ENCODE peak calls at places on chromosome 10, in nine cellular contexts. Y is astrocyte, M is fibroblast of lung, E is pancreas, F is suprapubic skin, H is Panc1, Q is spleen, R is SK-N-SH, G is tibial nerve. A is an unnamed sample.

GRCh38 chr10:113945075-113945686 is 90.7 kb downstream of the NHLRC2 start:
- DNase-seq in H (no peak), F (no peak), G (no peak), Q (no peak), R (no peak), Y (peak; percentile 68), M (peak; percentile 80), E (no peak), A (no peak)

GRCh38 chr10:116621934-116622655 is 1.3 kb downstream of the PNLIPRP2 start:
- DNase-seq in M (no peak), R (no peak), Q (no peak), E (no peak), F (no peak), H (no peak), Y (no peak), G (no peak), A (no peak)

GRCh38 chr10:5692476-5693358 is 8.1 kb downstream of the TASOR2 start:
- DNase-seq in H (no peak), Q (peak; percentile 91), F (no peak), M (peak; percentile 50), E (peak; percentile 68), G (no peak), Y (peak; percentile 23), R (peak; percentile 75), A (peak; percentile 31)

GRCh38 chr10:124997246-124997790 is 55.4 kb downstream of the ZRANB1 start:
- DNase-seq in H (no peak), Y (no peak), Q (no peak), F (no peak), R (no peak), G (no peak), E (no peak), M (no peak), A (no peak)

GRCh38 chr10:93591065-93591808 is 9.8 kb downstream of the RBP4 start:
- DNase-seq in Q (no peak), Y (no peak), G (no peak), H (no peak), M (no peak), R (no peak), F (no peak), E (no peak), A (no peak)

GRCh38 chr10:79608505-79609375 is 2.0 kb upstream of the SFTPA1 start:
- DNase-seq in M (peak; percentile 3), H (no peak), E (peak; percentile 73), Q (no peak), Y (peak; percentile 0), R (peak; percentile 66), G (peak; percentile 8), F (no peak), A (peak; percentile 10)

GRCh38 chr10:98272690-98273453 is 4.9 kb upstream of the LOXL4 start:
- DNase-seq in M (no peak), E (no peak), Q (no peak), G (no peak), F (no peak), R (no peak), Y (no peak), H (no peak), A (no peak)

GRCh38 chr10:120975072-120975910 is 124.1 kb downstream of the WDR11 start:
- DNase-seq in Q (no peak), E (no peak), H (no peak), G (no peak), F (no peak), M (no peak), Y (no peak), R (no peak), A (no peak)

GRCh38 chr10:59895629-59896116 is 10.7 kb downstream of the CCDC6 start:
- DNase-seq in F (no peak), R (peak; percentile 20), Q (no peak), G (no peak), E (no peak), H (no peak), Y (peak; percentile 11), M (peak; percentile 36), A (no peak)

GRCh38 chr10:127694580-127695193 is 42.3 kb upstream of the FOXI2 start:
- DNase-seq in H (no peak), R (peak; percentile 65), G (no peak), E (no peak), Q (no peak), M (no peak), Y (no peak), F (no peak), A (no peak)

GRCh38 chr10:122307669-122308486 is 36.8 kb downstream of the BTBD16 start:
- DNase-seq in Y (peak; percentile 99), E (peak; percentile 78), M (peak; percentile 99), R (no peak), F (peak; percentile 76), G (peak; percentile 66), H (peak; percentile 95), Q (no peak), A (peak; percentile 84)

GRCh38 chr10:62130948-62131347 is 137.7 kb downstream of the RTKN2 start:
- DNase-seq in F (no peak), E (no peak), Q (no peak), H (no peak), Y (peak; percentile 95), M (peak; percentile 95), R (no peak), G (no peak), A (peak; percentile 42)

GRCh38 chr10:121926669-121927360 is 1.0 kb downstream of the ATE1 start:
- DNase-seq in E (no peak), Y (peak; percentile 14), F (no peak), R (no peak), H (no peak), Q (no peak), G (no peak), M (peak; percentile 18), A (peak; percentile 50)

GRCh38 chr10:15262036-15262713 is 93.7 kb upstream of the NMT2 start:
- DNase-seq in Y (peak; percentile 7), H (no peak), E (no peak), Q (no peak), R (peak; percentile 43), G (peak; percentile 41), M (peak; percentile 12), F (no peak), A (peak; percentile 20)

GRCh38 chr10:51658075-51658474 is 41.3 kb downstream of the CSTF2T start:
- DNase-seq in M (no peak), Y (no peak), F (no peak), H (no peak), G (no peak), R (no peak), E (no peak), Q (no peak), A (no peak)

GRCh38 chr10:48627984-48628609 is 23.2 kb upstream of the ARHGAP22 start:
- DNase-seq in H (no peak), R (peak; percentile 60), Q (no peak), Y (no peak), G (no peak), F (no peak), E (no peak), M (peak; percentile 8), A (no peak)

GRCh38 chr10:133608855-133609254 is 17.7 kb downstream of the FRG2B start:
- DNase-seq in R (peak; percentile 38), G (no peak), Q (no peak), M (peak; percentile 2), F (no peak), Y (no peak), E (no peak), H (no peak), A (peak; percentile 70)

GRCh38 chr10:115118346-115118745 is 25.2 kb downstream of the ATRNL1 start:
- DNase-seq in G (no peak), M (no peak), R (no peak), Y (no peak), Q (no peak), E (no peak), H (no peak), F (no peak), A (no peak)

GRCh38 chr10:101123085-101123814 is 7.8 kb upstream of the TLX1 start:
- DNase-seq in M (no peak), F (no peak), R (peak; percentile 89), Y (no peak), E (no peak), G (no peak), Q (no peak), H (no peak), A (no peak)
- H3K4me3 ChIP-seq in M (no peak overlapping the region), F (peak overlapping the region; percentile 38), R (peak overlapping the region; percentile 33), Y (no peak overlapping the region), E (peak overlapping the region; percentile 32), G (no peak overlapping the region), Q (peak overlapping the region; percentile 73), H (peak overlapping the region; percentile 5), A (no peak overlapping the region)

GRCh38 chr10:129956902-129957673 is 7.0 kb downstream of the EBF3 start:
- DNase-seq in Y (no peak), H (no peak), R (no peak), F (no peak), G (no peak), E (no peak), M (no peak), Q (peak; percentile 15), A (no peak)
- H3K27me3 ChIP-seq in Y (peaks cover 70% of the 10 kb centered on the region), H (peaks cover 47% of the 10 kb centered on the region), R (peaks cover 54% of the 10 kb centered on the region), F (peaks cover 88% of the 10 kb centered on the region), G (peaks cover 77% of the 10 kb centered on the region), E (peaks cover 56% of the 10 kb centered on the region), M (peaks cover 47% of the 10 kb centered on the region), Q (peaks cover 6% of the 10 kb centered on the region), A (no peaks in the 10 kb centered on the region)

GRCh38 chr10:42304341-42304740 is 334.0 kb downstream of the ZNF33B start:
- DNase-seq in F (no peak), H (no peak), G (no peak), Y (no peak), M (no peak), R (no peak), E (no peak), Q (no peak), A (no peak)
- H3K9me3 ChIP-seq in F (peaks cover 58% of the 10 kb centered on the region), H (no peaks in the 10 kb centered on the region), G (no peaks in the 10 kb centered on the region), Y (peaks cover 45% of the 10 kb centered on the region), M (no peaks in the 10 kb centered on the region), R (peaks cover 10% of the 10 kb centered on the region), E (no peaks in the 10 kb centered on the region), Q (peaks cover 13% of the 10 kb centered on the region), A (peaks cover 98% of the 10 kb centered on the region)

DNA sequence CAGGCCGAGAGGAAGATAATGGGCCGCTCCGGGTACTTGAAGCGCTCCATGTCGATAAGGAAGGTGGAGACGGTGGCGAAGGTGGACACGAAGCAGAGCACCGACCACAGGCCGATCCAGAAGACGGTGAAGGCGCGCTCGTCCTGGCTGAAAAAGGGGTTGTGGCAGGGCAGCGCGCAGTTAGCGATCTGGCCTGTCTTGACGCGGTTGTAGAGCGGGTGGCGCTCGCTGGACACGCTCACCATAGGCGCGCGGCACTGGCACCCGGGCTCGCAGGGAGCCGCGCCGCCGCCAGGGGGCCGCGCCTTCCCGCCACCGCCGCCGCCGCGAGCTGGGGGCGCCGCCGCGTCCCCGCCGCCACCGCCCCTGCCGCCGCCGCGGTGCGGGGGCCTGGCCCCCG is 1.6 kb downstream of the FZD8 start:
- DNase-seq in H (no peak), R (peak; percentile 92), G (peak; percentile 47), E (peak; percentile 87), F (peak; percentile 71), Q (peak; percentile 87), M (peak; percentile 73), Y (peak; percentile 61), A (peak; percentile 90)
- H3K4me3 ChIP-seq in H (peak overlapping the region; percentile 34), R (peak overlapping the region; percentile 68), G (peak overlapping the region; percentile 31), E (peak overlapping the region; percentile 68), F (peak overlapping the region; percentile 94), Q (peak overlapping the region; percentile 94), M (peak overlapping the region; percentile 44), Y (peak overlapping the region; percentile 69), A (peak overlapping the region; percentile 85)